ENCODE peak calls at places on chromosomes 2 and 18, in ten cellular contexts. L is IMR-90, X is bronchial epithelial cell, H is mesendoderm, K is K562, V is PC-3, N is body of pancreas, O is NT2/D1, S is endothelial cell of umbilical vein, Z is iPS DF 6.9. M is an unnamed sample.
A peak's percentile ranks its signal among the peaks of the same experiment; 100 is the strongest.

GRCh38 chr2:194819367-194819766 is 837.7 kb upstream of the SLC39A10 start:
- DNase-seq in O (no peak), S (peak; percentile 51), L (no peak), Z (no peak), N (no peak), K (no peak), X (peak; percentile 39), H (peak; percentile 33), V (peak; percentile 32), M (no peak)

GRCh38 chr2:15956230-15956629 is 15.9 kb downstream of the MYCN start:
- DNase-seq in V (no peak), K (no peak), X (no peak), H (no peak), N (no peak), L (no peak), S (no peak), O (no peak), Z (no peak), M (no peak)

GRCh38 chr18:61335737-61336555 is 2.7 kb downstream of the CDH20 start:
- DNase-seq in X (no peak), V (no peak), N (no peak), Z (no peak), S (no peak), O (no peak), L (no peak), H (peak; percentile 1), K (no peak), M (no peak)

GRCh38 chr2:195461010-195461409 is 196.0 kb upstream of the SLC39A10 start:
- DNase-seq in S (no peak), K (no peak), O (no peak), Z (no peak), H (no peak), N (no peak), V (no peak), X (no peak), L (no peak), M (no peak)

GRCh38 chr2:41710944-41711343 is 336.9 kb upstream of the PKDCC start:
- DNase-seq in X (peak; percentile 74), N (no peak), K (no peak), H (no peak), Z (no peak), S (no peak), L (peak; percentile 23), O (no peak), V (peak; percentile 13), M (no peak)

GRCh38 chr18:23380817-23381216 is 72.3 kb upstream of the RIOK3 start:
- DNase-seq in N (no peak), S (peak; percentile 45), L (peak; percentile 94), H (no peak), V (no peak), K (peak; percentile 35), X (peak; percentile 12), O (no peak), Z (no peak), M (no peak)

GRCh38 chr2:112183327-112184025 is 45.3 kb downstream of the FBLN7 start:
- DNase-seq in V (no peak), H (no peak), K (no peak), N (no peak), L (peak; percentile 12), X (no peak), S (no peak), Z (no peak), O (no peak), M (peak; percentile 30)

GRCh38 chr2:157432475-157433106 is 11.3 kb downstream of the CYTIP start:
- DNase-seq in L (no peak), Z (no peak), V (no peak), N (no peak), S (no peak), X (no peak), O (no peak), H (no peak), K (no peak), M (no peak)

GRCh38 chr2:159574246-159574645 is 42.1 kb downstream of the BAZ2B start:
- DNase-seq in N (no peak), K (no peak), L (peak; percentile 45), S (no peak), O (no peak), X (peak; percentile 58), V (no peak), H (no peak), Z (no peak), M (no peak)

GRCh38 chr18:23238152-23238531 is 102.9 kb downstream of the CABLES1 start:
- DNase-seq in O (no peak), K (no peak), L (peak; percentile 60), N (no peak), X (peak; percentile 62), V (no peak), S (peak; percentile 71), H (no peak), Z (no peak), M (no peak)

GRCh38 chr18:24051256-24051947 is 36.8 kb downstream of the TTC39C start:
- DNase-seq in N (no peak), K (no peak), S (no peak), O (no peak), H (no peak), L (peak; percentile 77), V (peak; percentile 69), Z (no peak), X (peak; percentile 35), M (no peak)

GRCh38 chr2:38251940-38252339 is 125.1 kb downstream of the ATL2 start:
- DNase-seq in K (no peak), S (no peak), L (no peak), Z (no peak), X (no peak), N (no peak), H (no peak), O (no peak), V (no peak), M (no peak)

DNA sequence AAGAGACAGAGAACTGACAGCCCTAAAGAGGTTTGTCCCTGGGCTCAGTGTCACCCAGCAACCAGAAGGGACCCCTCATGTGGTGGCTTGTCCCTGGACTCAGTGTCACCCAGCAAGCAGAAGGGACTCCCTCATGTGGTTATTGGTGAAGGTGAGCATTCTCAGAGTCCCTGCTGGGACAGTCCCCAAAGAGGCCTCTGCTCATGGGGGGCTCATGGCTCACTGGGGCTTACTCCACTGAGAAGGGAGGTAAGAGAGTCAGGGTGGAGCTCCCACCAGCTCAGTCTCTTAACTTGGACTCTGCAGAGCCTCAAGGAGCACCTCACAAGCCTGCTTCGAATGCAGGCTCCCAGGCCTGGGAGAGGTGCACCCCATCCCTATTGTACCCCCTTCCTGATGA is 145.2 kb upstream of the COPS8 start:
- DNase-seq in H (no peak), K (no peak), L (no peak), V (no peak), X (no peak), S (no peak), O (no peak), Z (no peak), N (no peak), M (no peak)
- H3K27me3 ChIP-seq in H (no peaks in the 10 kb centered on the region), K (no peaks in the 10 kb centered on the region), L (peaks cover 11% of the 10 kb centered on the region), V (no peaks in the 10 kb centered on the region), X (no peaks in the 10 kb centered on the region), S (no peaks in the 10 kb centered on the region), O (no peaks in the 10 kb centered on the region), Z (no peaks in the 10 kb centered on the region), N (no peaks in the 10 kb centered on the region), M (no peaks in the 10 kb centered on the region)

GRCh38 chr2:136764397-136765255 is 719 bp upstream of the THSD7B start:
- DNase-seq in O (no peak), H (peak; percentile 60), N (peak; percentile 16), S (no peak), Z (no peak), K (no peak), V (no peak), X (peak; percentile 36), L (no peak), M (peak; percentile 86)
- H3K27me3 ChIP-seq in O (peaks cover 64% of the 10 kb centered on the region), H (peaks cover 26% of the 10 kb centered on the region), N (peaks cover 13% of the 10 kb centered on the region), S (peaks cover 18% of the 10 kb centered on the region), Z (peaks cover 30% of the 10 kb centered on the region), K (peaks cover 4% of the 10 kb centered on the region), V (peaks cover 63% of the 10 kb centered on the region), X (peaks cover 15% of the 10 kb centered on the region), L (no peaks in the 10 kb centered on the region), M (peaks cover 96% of the 10 kb centered on the region)

GRCh38 chr18:34159691-34160185 is 65.0 kb downstream of the NOL4 start:
- DNase-seq in O (no peak), S (no peak), X (no peak), V (no peak), L (no peak), N (peak; percentile 8), K (no peak), Z (no peak), H (peak; percentile 1), M (no peak)
- H3K27me3 ChIP-seq in O (peaks cover 10% of the 10 kb centered on the region), S (peaks cover 30% of the 10 kb centered on the region), X (peaks cover 7% of the 10 kb centered on the region), V (no peaks in the 10 kb centered on the region), L (peaks cover 4% of the 10 kb centered on the region), N (peaks cover 14% of the 10 kb centered on the region), K (no peaks in the 10 kb centered on the region), Z (no peaks in the 10 kb centered on the region), H (no peaks in the 10 kb centered on the region), M (peaks cover 59% of the 10 kb centered on the region)

GRCh38 chr2:206266130-206267125 is 8.0 kb upstream of the ZDBF2 start:
- DNase-seq in H (no peak), V (no peak), S (no peak), O (no peak), N (no peak), L (no peak), Z (no peak), K (no peak), X (no peak), M (no peak)
- H3K27me3 ChIP-seq in H (peaks cover 46% of the 10 kb centered on the region), V (peaks cover 82% of the 10 kb centered on the region), S (peaks cover 89% of the 10 kb centered on the region), O (no peaks in the 10 kb centered on the region), N (peaks cover 17% of the 10 kb centered on the region), L (peaks cover 45% of the 10 kb centered on the region), Z (peaks cover 58% of the 10 kb centered on the region), K (peaks cover 24% of the 10 kb centered on the region), X (peaks cover 19% of the 10 kb centered on the region), M (peaks cover 11% of the 10 kb centered on the region)